ENCODE peak calls at places on chromosome 16, in seven cellular contexts. A is NCI-H774, U is GM12865, Q is mesendoderm, M is heart right ventricle, Z is putamen, O is pons. D is an unnamed sample.

GRCh38 chr16:85524630-85525463 is 88.3 kb upstream of the GSE1 start:
- DNase-seq in O (peak), Q (peak), Z (no peak), A (no peak), M (peak), U (no peak), D (no peak)

GRCh38 chr16:17307501-17307900 is 163.3 kb downstream of the XYLT1 start:
- DNase-seq in O (peak), Z (no peak), M (no peak), U (no peak), A (no peak), Q (no peak), D (no peak)

GRCh38 chr16:57785385-57785784 is 16.9 kb downstream of the KIFC3 start:
- DNase-seq in Z (no peak), O (no peak), M (no peak), A (no peak), Q (no peak), U (no peak), D (no peak)

GRCh38 chr16:19184823-19185509 is 16.9 kb downstream of the SYT17 start:
- DNase-seq in O (no peak), Z (no peak), A (no peak), Q (peak), U (no peak), M (no peak), D (no peak)

GRCh38 chr16:75341934-75342811 is 90.7 kb upstream of the BCAR1 start:
- DNase-seq in O (no peak), A (no peak), M (no peak), Q (no peak), U (no peak), Z (no peak), D (no peak)

GRCh38 chr16:79217375-79218011 is 383.0 kb downstream of the MAF start:
- DNase-seq in M (no peak), A (no peak), Q (peak), Z (no peak), U (no peak), O (no peak), D (no peak)

GRCh38 chr16:57915267-57915666 is 55.7 kb downstream of the CNGB1 start:
- DNase-seq in O (no peak), U (no peak), Q (no peak), Z (no peak), A (no peak), M (no peak), D (no peak)

GRCh38 chr16:4847774-4848587 is 700 bp downstream of the UBN1 start:
- DNase-seq in U (no peak), Q (peak), M (peak), A (no peak), Z (peak), O (no peak), D (peak)